ENCODE peak calls at places on chromosomes 6 and 20, in four cellular contexts. One of them, this sample, is unnamed.

GRCh38 chr20:53609501-53610445 is 16.1 kb upstream of the ZNF217 start:
- DNase-seq in stimulated activated CD4-positive, alpha-beta T cell treated with anti-CD3 and anti-CD28 coated beads, TNF-alpha, amount 100 ng/mL, for 24 hours: peak; percentile 43
- DNase-seq in activated naive CD4-positive, alpha-beta T cell: peak; percentile 72
- DNase-seq in D721Med: no peak
- DNase-seq in this sample: peak; percentile 79

GRCh38 chr6:42137192-42137753 is 5.1 kb downstream of the C6orf132 start:
- DNase-seq in stimulated activated CD4-positive, alpha-beta T cell treated with anti-CD3 and anti-CD28 coated beads, TNF-alpha, amount 100 ng/mL, for 24 hours: no peak
- DNase-seq in activated naive CD4-positive, alpha-beta T cell: no peak
- DNase-seq in D721Med: no peak
- DNase-seq in this sample: no peak

GRCh38 chr6:167141667-167142432 is 15.9 kb downstream of the GPR31 start:
- DNase-seq in stimulated activated CD4-positive, alpha-beta T cell treated with anti-CD3 and anti-CD28 coated beads, TNF-alpha, amount 100 ng/mL, for 24 hours: peak; percentile 20
- DNase-seq in activated naive CD4-positive, alpha-beta T cell: peak; percentile 29
- DNase-seq in D721Med: peak; percentile 66
- DNase-seq in this sample: peak; percentile 18

GRCh38 chr6:44471271-44471981 is 83.9 kb downstream of the CDC5L start:
- DNase-seq in stimulated activated CD4-positive, alpha-beta T cell treated with anti-CD3 and anti-CD28 coated beads, TNF-alpha, amount 100 ng/mL, for 24 hours: no peak
- DNase-seq in activated naive CD4-positive, alpha-beta T cell: no peak
- DNase-seq in D721Med: no peak
- DNase-seq in this sample: no peak

GRCh38 chr6:154732824-154733609 is at the start of gene SCAF8:
- DNase-seq in stimulated activated CD4-positive, alpha-beta T cell treated with anti-CD3 and anti-CD28 coated beads, TNF-alpha, amount 100 ng/mL, for 24 hours: peak; percentile 73
- DNase-seq in activated naive CD4-positive, alpha-beta T cell: peak; percentile 84
- DNase-seq in D721Med: peak; percentile 50
- DNase-seq in this sample: peak; percentile 64

GRCh38 chr6:3455490-3456394 is 1.1 kb downstream of the SLC22A23 start:
- DNase-seq in stimulated activated CD4-positive, alpha-beta T cell treated with anti-CD3 and anti-CD28 coated beads, TNF-alpha, amount 100 ng/mL, for 24 hours: no peak
- DNase-seq in activated naive CD4-positive, alpha-beta T cell: peak; percentile 15
- DNase-seq in D721Med: no peak
- DNase-seq in this sample: no peak

GRCh38 chr6:118372413-118372812 is 175.7 kb upstream of the PLN start:
- DNase-seq in stimulated activated CD4-positive, alpha-beta T cell treated with anti-CD3 and anti-CD28 coated beads, TNF-alpha, amount 100 ng/mL, for 24 hours: no peak
- DNase-seq in activated naive CD4-positive, alpha-beta T cell: no peak
- DNase-seq in D721Med: no peak
- DNase-seq in this sample: no peak

GRCh38 chr6:11775791-11776409 is 2.7 kb downstream of the ADTRP start:
- DNase-seq in stimulated activated CD4-positive, alpha-beta T cell treated with anti-CD3 and anti-CD28 coated beads, TNF-alpha, amount 100 ng/mL, for 24 hours: no peak
- DNase-seq in activated naive CD4-positive, alpha-beta T cell: no peak
- DNase-seq in D721Med: no peak
- DNase-seq in this sample: no peak

GRCh38 chr6:157604816-157605215 is 218.2 kb upstream of the SNX9 start:
- DNase-seq in stimulated activated CD4-positive, alpha-beta T cell treated with anti-CD3 and anti-CD28 coated beads, TNF-alpha, amount 100 ng/mL, for 24 hours: no peak
- DNase-seq in activated naive CD4-positive, alpha-beta T cell: no peak
- DNase-seq in D721Med: no peak
- DNase-seq in this sample: no peak

GRCh38 chr6:10746915-10747250 is 722 bp upstream of the TMEM14B start:
- DNase-seq in stimulated activated CD4-positive, alpha-beta T cell treated with anti-CD3 and anti-CD28 coated beads, TNF-alpha, amount 100 ng/mL, for 24 hours: no peak
- DNase-seq in activated naive CD4-positive, alpha-beta T cell: no peak
- DNase-seq in D721Med: no peak
- DNase-seq in this sample: no peak

GRCh38 chr6:28542440-28543293 is 17.0 kb downstream of the GPX5 start:
- DNase-seq in stimulated activated CD4-positive, alpha-beta T cell treated with anti-CD3 and anti-CD28 coated beads, TNF-alpha, amount 100 ng/mL, for 24 hours: peak; percentile 38
- DNase-seq in activated naive CD4-positive, alpha-beta T cell: peak; percentile 40
- DNase-seq in D721Med: peak; percentile 49
- DNase-seq in this sample: peak; percentile 77

GRCh38 chr6:7630792-7631191 is 40.8 kb downstream of the SNRNP48 start:
- DNase-seq in stimulated activated CD4-positive, alpha-beta T cell treated with anti-CD3 and anti-CD28 coated beads, TNF-alpha, amount 100 ng/mL, for 24 hours: no peak
- DNase-seq in activated naive CD4-positive, alpha-beta T cell: no peak
- DNase-seq in D721Med: no peak
- DNase-seq in this sample: no peak

GRCh38 chr20:17372831-17373440 is 146.1 kb downstream of the PCSK2 start:
- DNase-seq in stimulated activated CD4-positive, alpha-beta T cell treated with anti-CD3 and anti-CD28 coated beads, TNF-alpha, amount 100 ng/mL, for 24 hours: no peak
- DNase-seq in activated naive CD4-positive, alpha-beta T cell: no peak
- DNase-seq in D721Med: no peak
- DNase-seq in this sample: no peak

GRCh38 chr6:85464260-85464644 is 14.4 kb downstream of the NT5E start:
- DNase-seq in stimulated activated CD4-positive, alpha-beta T cell treated with anti-CD3 and anti-CD28 coated beads, TNF-alpha, amount 100 ng/mL, for 24 hours: no peak
- DNase-seq in activated naive CD4-positive, alpha-beta T cell: no peak
- DNase-seq in D721Med: no peak
- DNase-seq in this sample: no peak

GRCh38 chr6:136114661-136115060 is 135.4 kb downstream of the MTFR2 start:
- DNase-seq in stimulated activated CD4-positive, alpha-beta T cell treated with anti-CD3 and anti-CD28 coated beads, TNF-alpha, amount 100 ng/mL, for 24 hours: no peak
- DNase-seq in activated naive CD4-positive, alpha-beta T cell: no peak
- DNase-seq in D721Med: no peak
- DNase-seq in this sample: no peak

GRCh38 chr20:48673485-48673884 is 154.3 kb downstream of the PREX1 start:
- DNase-seq in stimulated activated CD4-positive, alpha-beta T cell treated with anti-CD3 and anti-CD28 coated beads, TNF-alpha, amount 100 ng/mL, for 24 hours: no peak
- DNase-seq in activated naive CD4-positive, alpha-beta T cell: no peak
- DNase-seq in D721Med: no peak
- DNase-seq in this sample: no peak

GRCh38 chr20:19114410-19114809 is 98.0 kb upstream of the SLC24A3 start:
- DNase-seq in stimulated activated CD4-positive, alpha-beta T cell treated with anti-CD3 and anti-CD28 coated beads, TNF-alpha, amount 100 ng/mL, for 24 hours: no peak
- DNase-seq in activated naive CD4-positive, alpha-beta T cell: no peak
- DNase-seq in D721Med: no peak
- DNase-seq in this sample: no peak

GRCh38 chr6:22519237-22519636 is 50.1 kb upstream of the HDGFL1 start:
- DNase-seq in stimulated activated CD4-positive, alpha-beta T cell treated with anti-CD3 and anti-CD28 coated beads, TNF-alpha, amount 100 ng/mL, for 24 hours: no peak
- DNase-seq in activated naive CD4-positive, alpha-beta T cell: no peak
- DNase-seq in D721Med: no peak
- DNase-seq in this sample: no peak

GRCh38 chr6:135159531-135159930 is 21.6 kb upstream of the MYB start:
- DNase-seq in stimulated activated CD4-positive, alpha-beta T cell treated with anti-CD3 and anti-CD28 coated beads, TNF-alpha, amount 100 ng/mL, for 24 hours: no peak
- DNase-seq in activated naive CD4-positive, alpha-beta T cell: no peak
- DNase-seq in D721Med: no peak
- DNase-seq in this sample: no peak

GRCh38 chr20:24970030-24970553 is 21.0 kb downstream of the CST7 start:
- DNase-seq in stimulated activated CD4-positive, alpha-beta T cell treated with anti-CD3 and anti-CD28 coated beads, TNF-alpha, amount 100 ng/mL, for 24 hours: no peak
- DNase-seq in activated naive CD4-positive, alpha-beta T cell: no peak
- DNase-seq in D721Med: no peak
- DNase-seq in this sample: no peak

GRCh38 chr6:168328086-168328485 is 8.5 kb upstream of the DACT2 start:
- DNase-seq in stimulated activated CD4-positive, alpha-beta T cell treated with anti-CD3 and anti-CD28 coated beads, TNF-alpha, amount 100 ng/mL, for 24 hours: no peak
- DNase-seq in activated naive CD4-positive, alpha-beta T cell: no peak
- DNase-seq in D721Med: no peak
- DNase-seq in this sample: no peak

This sample was measured in Jurkat, Clone E6-1.